ENCODE peak calls at places on chromosomes 3 and 15, in five cellular contexts. One of them, this sample, is unnamed.

GRCh38 chr15:58392611-58393161 is 39.1 kb upstream of the LIPC start:
- DNase-seq in HepG2: no peak
- DNase-seq in adrenal gland: no peak
- DNase-seq in fibroblast of pulmonary artery: no peak
- DNase-seq in ovary: no peak
- DNase-seq in this sample: no peak

GRCh38 chr3:76997733-76998132 is 42.2 kb upstream of the ROBO2 start:
- DNase-seq in ovary: no peak
- DNase-seq in HepG2: no peak
- DNase-seq in fibroblast of pulmonary artery: no peak
- DNase-seq in adrenal gland: no peak
- DNase-seq in this sample: no peak

GRCh38 chr3:128095222-128095703 is 28.3 kb downstream of the RUVBL1 start:
- DNase-seq in fibroblast of pulmonary artery: peak
- DNase-seq in HepG2: peak
- DNase-seq in adrenal gland: peak
- DNase-seq in ovary: peak
- DNase-seq in this sample: peak

GRCh38 chr15:72389231-72389630 is 8.9 kb upstream of the TMEM202 start:
- DNase-seq in HepG2: no peak
- DNase-seq in adrenal gland: no peak
- DNase-seq in ovary: no peak
- DNase-seq in fibroblast of pulmonary artery: peak
- DNase-seq in this sample: no peak

GRCh38 chr3:29605845-29606244 is 325.0 kb downstream of the RBMS3 start:
- DNase-seq in adrenal gland: no peak
- DNase-seq in ovary: no peak
- DNase-seq in fibroblast of pulmonary artery: peak
- DNase-seq in HepG2: no peak
- DNase-seq in this sample: no peak

GRCh38 chr15:40974921-40975320 is 21.6 kb downstream of the CHAC1 start:
- DNase-seq in adrenal gland: no peak
- DNase-seq in fibroblast of pulmonary artery: no peak
- DNase-seq in ovary: no peak
- DNase-seq in HepG2: no peak
- DNase-seq in this sample: no peak

GRCh38 chr15:25091421-25092158 is 136.8 kb downstream of the SNRPN start:
- DNase-seq in adrenal gland: peak
- DNase-seq in HepG2: no peak
- DNase-seq in fibroblast of pulmonary artery: no peak
- DNase-seq in ovary: no peak
- DNase-seq in this sample: no peak

GRCh38 chr3:8990266-8991215 is 27.3 kb upstream of the RAD18 start:
- DNase-seq in adrenal gland: no peak
- DNase-seq in ovary: no peak
- DNase-seq in fibroblast of pulmonary artery: peak
- DNase-seq in HepG2: no peak
- DNase-seq in this sample: no peak

GRCh38 chr3:115713247-115713646 is 89.9 kb downstream of the GAP43 start:
- DNase-seq in fibroblast of pulmonary artery: peak
- DNase-seq in ovary: no peak
- DNase-seq in adrenal gland: peak
- DNase-seq in HepG2: no peak
- DNase-seq in this sample: no peak

GRCh38 chr3:128316456-128316855 is 150.2 kb downstream of the DNAJB8 start:
- DNase-seq in HepG2: no peak
- DNase-seq in adrenal gland: peak
- DNase-seq in fibroblast of pulmonary artery: peak
- DNase-seq in ovary: peak
- DNase-seq in this sample: peak

GRCh38 chr3:98519351-98519750 is 3.4 kb downstream of the CLDND1 start:
- DNase-seq in adrenal gland: no peak
- DNase-seq in ovary: no peak
- DNase-seq in fibroblast of pulmonary artery: peak
- DNase-seq in HepG2: no peak
- DNase-seq in this sample: peak

GRCh38 chr3:71172951-71173350 is 410.6 kb downstream of the FOXP1 start:
- DNase-seq in HepG2: peak
- DNase-seq in fibroblast of pulmonary artery: peak
- DNase-seq in adrenal gland: no peak
- DNase-seq in ovary: no peak
- DNase-seq in this sample: no peak

GRCh38 chr3:50606596-50606995 is 5.0 kb downstream of the CISH start:
- DNase-seq in adrenal gland: no peak
- DNase-seq in ovary: no peak
- DNase-seq in HepG2: no peak
- DNase-seq in fibroblast of pulmonary artery: no peak
- DNase-seq in this sample: peak

GRCh38 chr3:189727191-189727590 is 96.0 kb downstream of the TP63 start:
- DNase-seq in ovary: no peak
- DNase-seq in fibroblast of pulmonary artery: no peak
- DNase-seq in HepG2: no peak
- DNase-seq in adrenal gland: no peak
- DNase-seq in this sample: no peak

GRCh38 chr3:15458212-15458780 is 30.9 kb downstream of the EAF1 start:
- DNase-seq in adrenal gland: no peak
- DNase-seq in HepG2: peak
- DNase-seq in ovary: no peak
- DNase-seq in fibroblast of pulmonary artery: no peak
- DNase-seq in this sample: no peak

GRCh38 chr15:34366271-34367043 is 539 bp downstream of the LPCAT4 start:
- DNase-seq in adrenal gland: peak
- DNase-seq in fibroblast of pulmonary artery: peak
- DNase-seq in ovary: peak
- DNase-seq in HepG2: peak
- DNase-seq in this sample: peak

GRCh38 chr15:62124953-62125263 is 40.2 kb downstream of the C2CD4B start:
- DNase-seq in fibroblast of pulmonary artery: peak
- DNase-seq in adrenal gland: no peak
- DNase-seq in HepG2: no peak
- DNase-seq in ovary: no peak
- DNase-seq in this sample: no peak
- TF ChIP-seq CTCF in fibroblast of pulmonary artery: no peak
- TF ChIP-seq CTCF in adrenal gland: no peak
- TF ChIP-seq CTCF in HepG2: no peak
- TF ChIP-seq CTCF in ovary: no peak
- TF ChIP-seq CTCF in this sample: no peak

GRCh38 chr15:51783967-51784366 is 32.6 kb downstream of the TMOD2 start:
- DNase-seq in ovary: no peak
- DNase-seq in fibroblast of pulmonary artery: no peak
- DNase-seq in HepG2: no peak
- DNase-seq in adrenal gland: no peak
- DNase-seq in this sample: no peak

GRCh38 chr15:51776952-51777574 is 25.7 kb downstream of the TMOD2 start:
- DNase-seq in adrenal gland: peak
- DNase-seq in HepG2: peak
- DNase-seq in ovary: peak
- DNase-seq in fibroblast of pulmonary artery: peak
- DNase-seq in this sample: peak

GRCh38 chr15:51780636-51781035 is 29.2 kb downstream of the TMOD2 start:
- DNase-seq in fibroblast of pulmonary artery: peak
- DNase-seq in ovary: no peak
- DNase-seq in HepG2: no peak
- DNase-seq in adrenal gland: no peak
- DNase-seq in this sample: no peak

GRCh38 chr15:51781506-51781905 is 30.1 kb downstream of the TMOD2 start:
- DNase-seq in HepG2: no peak
- DNase-seq in ovary: no peak
- DNase-seq in adrenal gland: no peak
- DNase-seq in fibroblast of pulmonary artery: no peak
- DNase-seq in this sample: no peak

DNA sequence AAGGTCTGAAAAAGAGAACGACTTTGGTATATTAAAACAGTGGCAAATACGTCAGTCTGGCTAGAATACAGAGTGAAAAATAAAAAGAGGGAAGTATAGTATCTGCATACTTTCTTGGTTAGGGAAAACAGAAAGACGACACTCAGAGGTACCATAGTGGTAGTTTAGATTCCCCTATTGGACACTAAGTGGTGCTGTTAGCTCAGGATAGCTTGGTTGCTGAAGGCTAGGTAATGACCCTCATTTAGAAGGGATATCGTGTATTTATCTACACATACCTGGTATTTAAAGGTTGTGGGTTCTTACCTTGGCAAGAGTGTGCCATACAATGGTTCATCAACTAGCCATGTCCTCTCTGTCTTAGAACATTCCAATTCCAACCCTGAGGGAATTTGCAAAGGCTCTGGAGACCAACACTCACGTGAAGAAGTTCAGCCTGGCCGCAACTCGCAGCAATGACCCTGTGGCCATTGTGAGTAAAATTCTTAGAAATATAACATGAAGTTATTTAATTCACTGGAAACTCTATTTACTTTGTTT is 31.0 kb downstream of the TMOD2 start:
- DNase-seq in fibroblast of pulmonary artery: peak
- DNase-seq in HepG2: no peak
- DNase-seq in adrenal gland: no peak
- DNase-seq in ovary: no peak
- DNase-seq in this sample: no peak
- TF ChIP-seq CTCF in fibroblast of pulmonary artery: peak
- TF ChIP-seq CTCF in HepG2: peak
- TF ChIP-seq CTCF in adrenal gland: no peak
- TF ChIP-seq CTCF in ovary: no peak
- TF ChIP-seq CTCF in this sample: peak

GRCh38 chr15:67397139-67397538 is 123.8 kb upstream of the C15orf61 start:
- DNase-seq in fibroblast of pulmonary artery: no peak
- DNase-seq in adrenal gland: no peak
- DNase-seq in HepG2: no peak
- DNase-seq in ovary: no peak
- DNase-seq in this sample: no peak
- TF ChIP-seq CTCF in fibroblast of pulmonary artery: peak
- TF ChIP-seq CTCF in adrenal gland: no peak
- TF ChIP-seq CTCF in HepG2: no peak
- TF ChIP-seq CTCF in ovary: no peak
- TF ChIP-seq CTCF in this sample: no peak

DNA sequence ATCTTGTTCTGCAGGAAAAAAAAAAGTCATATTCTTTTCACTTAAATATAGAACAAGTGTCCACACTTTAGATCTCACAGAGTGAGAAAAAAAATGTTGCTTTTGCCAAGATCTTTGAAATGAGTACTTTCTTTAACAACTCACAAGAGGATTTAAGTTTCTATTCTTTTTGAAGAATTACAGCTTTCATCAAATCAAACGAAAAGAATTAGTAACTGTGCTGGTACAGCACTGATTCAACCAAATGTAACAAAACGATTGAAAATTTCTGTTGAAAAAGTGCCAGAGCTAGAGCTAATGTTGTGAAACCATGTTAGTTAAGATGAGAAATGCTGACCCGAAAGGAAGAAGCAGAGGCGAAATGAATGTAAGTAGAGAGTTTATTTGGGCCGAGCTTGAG is 300.2 kb downstream of the GABRB3 start:
- DNase-seq in adrenal gland: no peak
- DNase-seq in ovary: no peak
- DNase-seq in fibroblast of pulmonary artery: no peak
- DNase-seq in HepG2: no peak
- DNase-seq in this sample: no peak
- TF ChIP-seq CTCF in adrenal gland: no peak
- TF ChIP-seq CTCF in ovary: no peak
- TF ChIP-seq CTCF in fibroblast of pulmonary artery: no peak
- TF ChIP-seq CTCF in HepG2: no peak
- TF ChIP-seq CTCF in this sample: no peak

GRCh38 chr3:84960581-84960980 is 1.8 kb downstream of the CADM2 start:
- DNase-seq in ovary: no peak
- DNase-seq in fibroblast of pulmonary artery: no peak
- DNase-seq in HepG2: no peak
- DNase-seq in adrenal gland: no peak
- DNase-seq in this sample: no peak

GRCh38 chr3:84961492-84962255 is 2.9 kb downstream of the CADM2 start:
- DNase-seq in ovary: no peak
- DNase-seq in fibroblast of pulmonary artery: no peak
- DNase-seq in HepG2: no peak
- DNase-seq in adrenal gland: no peak
- DNase-seq in this sample: no peak

GRCh38 chr3:84959470-84960380 is 936 bp downstream of the CADM2 start:
- DNase-seq in HepG2: no peak
- DNase-seq in ovary: no peak
- DNase-seq in fibroblast of pulmonary artery: no peak
- DNase-seq in adrenal gland: no peak
- DNase-seq in this sample: no peak

GRCh38 chr3:84960994-84961393 is 2.2 kb downstream of the CADM2 start:
- DNase-seq in adrenal gland: no peak
- DNase-seq in fibroblast of pulmonary artery: no peak
- DNase-seq in HepG2: no peak
- DNase-seq in ovary: no peak
- DNase-seq in this sample: no peak

GRCh38 chr3:84958495-84959469 is at the start of gene CADM2:
- DNase-seq in adrenal gland: peak
- DNase-seq in HepG2: peak
- DNase-seq in fibroblast of pulmonary artery: peak
- DNase-seq in ovary: peak
- DNase-seq in this sample: peak
- TF ChIP-seq CTCF in adrenal gland: no peak
- TF ChIP-seq CTCF in HepG2: peak
- TF ChIP-seq CTCF in fibroblast of pulmonary artery: no peak
- TF ChIP-seq CTCF in ovary: no peak
- TF ChIP-seq CTCF in this sample: no peak

GRCh38 chr3:88704316-88704715 is 403.1 kb upstream of the EPHA3 start:
- DNase-seq in HepG2: no peak
- DNase-seq in adrenal gland: no peak
- DNase-seq in ovary: no peak
- DNase-seq in fibroblast of pulmonary artery: no peak
- DNase-seq in this sample: no peak
- TF ChIP-seq CTCF in HepG2: no peak
- TF ChIP-seq CTCF in adrenal gland: no peak
- TF ChIP-seq CTCF in ovary: no peak
- TF ChIP-seq CTCF in fibroblast of pulmonary artery: no peak
- TF ChIP-seq CTCF in this sample: no peak

GRCh38 chr15:69225355-69226027 is 65.1 kb downstream of the GLCE start:
- DNase-seq in HepG2: peak
- DNase-seq in ovary: no peak
- DNase-seq in fibroblast of pulmonary artery: peak
- DNase-seq in adrenal gland: no peak
- DNase-seq in this sample: no peak
- TF ChIP-seq CTCF in HepG2: peak
- TF ChIP-seq CTCF in ovary: no peak
- TF ChIP-seq CTCF in fibroblast of pulmonary artery: peak
- TF ChIP-seq CTCF in adrenal gland: peak
- TF ChIP-seq CTCF in this sample: no peak

DNA sequence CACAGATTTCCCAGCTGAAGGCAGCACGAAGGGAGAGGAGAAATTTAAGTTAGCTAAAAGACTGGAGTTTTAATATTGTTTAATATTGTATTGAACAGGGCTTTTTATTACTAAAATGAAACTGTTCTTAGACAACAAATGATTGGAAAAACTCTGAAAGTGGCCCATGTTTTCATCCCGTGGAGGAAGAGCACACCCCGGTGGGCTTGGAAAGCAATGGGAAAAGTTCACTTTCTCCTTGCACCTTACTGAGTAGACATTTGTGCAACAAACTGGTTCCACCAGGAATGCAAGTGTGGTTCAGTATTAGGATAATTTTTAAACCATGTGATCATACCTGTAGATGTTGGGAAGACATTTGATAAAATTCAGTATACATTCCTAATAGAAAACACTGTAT is 8.2 kb upstream of the ESYT3 start:
- DNase-seq in fibroblast of pulmonary artery: peak
- DNase-seq in adrenal gland: no peak
- DNase-seq in HepG2: no peak
- DNase-seq in ovary: no peak
- DNase-seq in this sample: no peak
- TF ChIP-seq CTCF in fibroblast of pulmonary artery: peak
- TF ChIP-seq CTCF in adrenal gland: peak
- TF ChIP-seq CTCF in HepG2: peak
- TF ChIP-seq CTCF in ovary: no peak
- TF ChIP-seq CTCF in this sample: no peak

GRCh38 chr3:20668411-20668810 is 482.4 kb upstream of the SGO1 start:
- DNase-seq in HepG2: peak
- DNase-seq in adrenal gland: peak
- DNase-seq in ovary: no peak
- DNase-seq in fibroblast of pulmonary artery: peak
- DNase-seq in this sample: no peak
- TF ChIP-seq CTCF in HepG2: no peak
- TF ChIP-seq CTCF in adrenal gland: no peak
- TF ChIP-seq CTCF in ovary: no peak
- TF ChIP-seq CTCF in fibroblast of pulmonary artery: no peak
- TF ChIP-seq CTCF in this sample: no peak